ENCODE peak calls at places on chromosomes 2 and 18, in four cellular contexts. T is BJ, Y is OCI-LY7, N is GM23338. G is an unnamed sample.

GRCh38 chr2:225670111-225670974 is 270.8 kb downstream of the NYAP2 start:
- DNase-seq in T (peak; percentile 52), Y (peak; percentile 9), N (peak; percentile 70), G (peak; percentile 53)

GRCh38 chr2:238019962-238020361 is 40.8 kb upstream of the SCLY start:
- DNase-seq in N (no peak), T (no peak), Y (no peak), G (no peak)

GRCh38 chr2:27701676-27702075 is 38.0 kb downstream of the SLC4A1AP start:
- DNase-seq in T (no peak), Y (no peak), N (no peak), G (no peak)

GRCh38 chr2:162344617-162344950 is 652 bp downstream of the GCA start:
- DNase-seq in Y (no peak), T (no peak), N (no peak), G (no peak)

GRCh38 chr2:183799761-183800160 is 675.5 kb downstream of the NUP35 start:
- DNase-seq in Y (no peak), T (no peak), N (no peak), G (no peak)

GRCh38 chr2:225008935-225009334 is 33.3 kb downstream of the DOCK10 start:
- DNase-seq in T (no peak), N (peak; percentile 77), Y (peak; percentile 71), G (no peak)

GRCh38 chr2:158291544-158292175 is 164.9 kb downstream of the CCDC148 start:
- DNase-seq in T (peak; percentile 28), Y (no peak), N (no peak), G (peak; percentile 56)

GRCh38 chr2:157751462-157752058 is 122.9 kb upstream of the ACVR1C start:
- DNase-seq in T (no peak), N (peak; percentile 72), Y (peak; percentile 45), G (peak; percentile 40)

GRCh38 chr2:128465246-128466170 is 146.8 kb upstream of the HS6ST1 start:
- DNase-seq in N (no peak), T (no peak), Y (no peak), G (no peak)

GRCh38 chr18:6682437-6683111 is 46.9 kb upstream of the ARHGAP28 start:
- DNase-seq in N (peak; percentile 19), Y (no peak), T (no peak), G (peak; percentile 33)

GRCh38 chr18:12328179-12328823 is 20.3 kb downstream of the TUBB6 start:
- DNase-seq in T (no peak), Y (no peak), N (no peak), G (no peak)
- TF ChIP-seq CTCF in T (no peak), Y (peak; percentile 63), N (no peak), G (no peak)

GRCh38 chr2:55420244-55420713 is 623 bp upstream of the CCDC88A start:
- DNase-seq in T (no peak), N (no peak), Y (no peak), G (peak; percentile 42)

GRCh38 chr2:55418512-55419235 is 982 bp downstream of the CCDC88A start:
- DNase-seq in N (no peak), Y (peak; percentile 37), T (no peak), G (peak; percentile 15)

GRCh38 chr2:55420901-55421300 is 1.2 kb upstream of the CCDC88A start:
- DNase-seq in Y (peak; percentile 57), N (no peak), T (no peak), G (no peak)

GRCh38 chr2:55419236-55419513 is 481 bp downstream of the CCDC88A start:
- DNase-seq in N (no peak), T (no peak), Y (no peak), G (peak; percentile 23)

DNA sequence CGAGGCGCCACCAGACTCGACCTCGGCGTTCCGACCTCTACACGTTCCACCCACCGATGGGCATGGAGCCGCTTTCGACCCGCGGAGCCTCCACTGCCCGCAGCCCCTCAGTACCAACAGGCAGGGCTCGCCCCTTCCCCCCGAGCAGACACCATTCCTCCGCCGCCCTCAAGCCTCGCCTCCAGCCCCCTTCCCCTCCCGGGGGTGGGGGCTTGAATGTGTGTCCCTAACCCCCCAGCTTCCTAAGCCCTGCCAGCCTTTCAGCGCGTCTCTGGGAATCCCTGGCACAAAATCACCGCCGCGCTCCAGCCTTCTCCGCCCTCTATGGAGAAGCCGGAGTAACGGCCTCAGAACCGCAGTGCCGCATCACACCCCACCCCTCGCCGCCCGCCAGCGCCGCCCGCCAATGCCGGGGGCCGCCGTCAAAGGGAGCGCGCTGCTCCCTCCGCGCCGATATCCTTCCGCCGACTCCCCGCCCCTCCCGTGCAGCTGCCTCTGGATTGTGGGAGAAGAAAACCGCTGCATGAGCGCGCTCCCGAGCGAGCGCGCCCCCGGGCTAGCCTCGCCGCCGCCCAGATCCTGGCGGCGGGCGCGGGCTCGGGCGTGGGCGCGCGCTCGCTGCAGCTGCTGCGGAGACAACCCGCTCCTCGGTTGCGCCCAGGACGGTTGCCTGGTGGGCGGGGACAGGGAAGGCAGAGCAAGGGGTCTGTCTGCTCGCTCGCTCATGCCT is at the start of gene CCDC88A:
- DNase-seq in Y (peak; percentile 96), T (peak; percentile 73), N (peak; percentile 97), G (peak; percentile 82)
- TF ChIP-seq CTCF in Y (peak; percentile 41), T (peak; percentile 39), N (no peak), G (peak; percentile 13)

DNA sequence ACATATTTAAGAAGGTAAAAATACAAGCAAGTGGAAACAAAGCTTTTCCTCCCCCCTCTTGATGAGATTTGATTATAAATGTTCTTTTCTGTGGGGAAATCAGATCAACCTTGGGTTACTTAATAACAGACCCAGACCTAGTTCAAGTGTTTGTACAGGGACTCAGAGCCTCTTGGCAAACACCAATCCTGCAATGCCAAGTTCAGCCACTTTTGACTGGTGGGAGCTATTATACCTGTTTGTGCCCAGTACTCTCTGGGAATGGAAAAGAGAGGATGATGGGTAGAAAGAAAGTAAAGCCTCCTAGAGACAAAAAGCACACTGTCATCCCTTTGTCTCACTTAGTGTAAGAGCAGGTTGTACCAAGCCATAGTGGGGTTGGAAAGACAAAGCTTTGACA is 63.8 kb upstream of the EPHA4 start:
- DNase-seq in N (peak; percentile 17), Y (no peak), T (no peak), G (peak; percentile 15)
- TF ChIP-seq CTCF in N (peak; percentile 12), Y (peak; percentile 30), T (no peak), G (no peak)

GRCh38 chr2:74553892-74554820 is at the start of the genes DOK1 and LOXL3:
- DNase-seq in T (peak; percentile 50), Y (peak; percentile 78), N (peak; percentile 95), G (no peak)
- TF ChIP-seq CTCF in T (no peak), Y (no peak), N (no peak), G (no peak)